ENCODE peak calls at places on chromosome 4, in five cellular contexts. U, R, S, D and I are unnamed samples.

GRCh38 chr4:88610771-88611170 is 18.5 kb downstream of the HERC3 start:
- DNase-seq in D (no peak), U (peak; percentile 82), S (peak; percentile 48), R (peak; percentile 65), I (peak; percentile 63)

GRCh38 chr4:139018501-139018900 is 2.9 kb downstream of the NOCT start:
- DNase-seq in D (no peak), R (no peak), U (no peak), S (no peak), I (no peak)

GRCh38 chr4:133537882-133538281 is 388.8 kb downstream of the PCDH10 start:
- DNase-seq in D (no peak), U (no peak), R (no peak), S (no peak), I (no peak)

GRCh38 chr4:26780524-26780923 is 80.1 kb upstream of the STIM2 start:
- DNase-seq in S (no peak), D (no peak), R (no peak), U (no peak), I (no peak)

GRCh38 chr4:1246111-1246881 is 2.6 kb downstream of the CTBP1 start:
- DNase-seq in D (no peak), S (peak; percentile 76), R (peak; percentile 20), U (no peak), I (peak; percentile 17)

GRCh38 chr4:2795558-2796260 is 2.8 kb downstream of the SH3BP2 start:
- DNase-seq in U (no peak), D (no peak), S (peak; percentile 32), R (peak; percentile 17), I (peak; percentile 17)

GRCh38 chr4:56937262-56937661 is 29.6 kb downstream of the REST start:
- DNase-seq in S (no peak), D (peak; percentile 35), R (no peak), U (no peak), I (no peak)

GRCh38 chr4:163603246-163603645 is 108.8 kb downstream of the TMA16 start:
- DNase-seq in U (no peak), D (no peak), S (no peak), R (no peak), I (no peak)

GRCh38 chr4:151540728-151541437 is 131.9 kb downstream of the FHIP1A start:
- DNase-seq in U (no peak), R (no peak), D (peak; percentile 59), S (no peak), I (no peak)

GRCh38 chr4:90328558-90328957 is 201.4 kb downstream of the CCSER1 start:
- DNase-seq in U (peak; percentile 39), S (no peak), R (no peak), D (peak; percentile 44), I (no peak)

GRCh38 chr4:141686929-141687328 is 50.5 kb downstream of the IL15 start:
- DNase-seq in U (no peak), R (no peak), S (no peak), D (peak; percentile 7), I (no peak)

GRCh38 chr4:87121332-87122065 is 98.9 kb downstream of the KLHL8 start:
- DNase-seq in U (no peak), S (no peak), D (no peak), R (no peak), I (no peak)

GRCh38 chr4:18536420-18536819 is 514.9 kb upstream of the LCORL start:
- DNase-seq in R (no peak), U (no peak), D (no peak), S (no peak), I (no peak)

GRCh38 chr4:162957521-162958143 is 209.1 kb downstream of the NAF1 start:
- DNase-seq in U (no peak), R (no peak), S (no peak), D (no peak), I (no peak)

GRCh38 chr4:105966046-105966445 is 70.8 kb downstream of the NPNT start:
- DNase-seq in R (no peak), S (no peak), U (no peak), D (no peak), I (no peak)

GRCh38 chr4:126431049-126431448 is 1116.3 kb downstream of the FAT4 start:
- DNase-seq in R (no peak), S (no peak), U (no peak), D (no peak), I (no peak)

GRCh38 chr4:73727685-73728084 is 12.7 kb upstream of the CXCL8 start:
- DNase-seq in D (no peak), S (peak; percentile 72), R (no peak), U (no peak), I (no peak)

GRCh38 chr4:3514221-3514780 is 17.9 kb downstream of the LRPAP1 start:
- DNase-seq in S (no peak), U (no peak), D (no peak), R (no peak), I (no peak)

GRCh38 chr4:83010111-83010521 is 507 bp downstream of the LIN54 start:
- DNase-seq in R (no peak), U (no peak), S (no peak), D (no peak), I (no peak)

GRCh38 chr4:109434007-109434792 is 585 bp downstream of the SEC24B start:
- DNase-seq in U (peak; percentile 53), R (peak; percentile 51), D (no peak), S (peak; percentile 52), I (peak; percentile 69)

GRCh38 chr4:107721436-107722090 is 1.5 kb upstream of the PAPSS1 start:
- DNase-seq in R (no peak), U (no peak), S (no peak), D (no peak), I (no peak)

GRCh38 chr4:85865256-85865655 is 390.3 kb downstream of the ARHGAP24 start:
- DNase-seq in U (no peak), R (no peak), S (no peak), D (no peak), I (no peak)
- H3K4me1 ChIP-seq in U (peaks cover 15% of the 10 kb centered on the region), R (peaks cover 4% of the 10 kb centered on the region), S (no peaks in the 10 kb centered on the region), D (no peaks in the 10 kb centered on the region), I (peaks cover 17% of the 10 kb centered on the region)

DNA sequence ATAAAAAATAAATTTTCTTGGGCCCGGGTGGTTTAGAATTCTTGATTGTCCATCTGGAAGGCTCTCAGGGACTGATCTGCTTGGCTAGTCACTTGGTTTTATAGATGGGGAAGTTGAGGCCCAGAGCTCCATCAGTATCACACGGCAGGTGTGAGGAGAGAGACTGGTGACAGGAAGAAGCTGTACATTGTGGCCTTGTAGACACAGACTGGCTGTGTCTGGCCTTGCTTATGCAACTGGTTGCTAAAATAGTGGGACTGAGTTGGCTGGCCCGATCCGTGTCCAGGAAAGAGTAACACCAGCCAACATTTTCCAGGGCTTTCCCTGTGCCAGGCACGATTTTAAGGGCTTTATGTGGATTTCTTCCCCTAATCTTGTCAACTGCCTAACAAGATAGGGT is 2.8 kb downstream of the TBC1D14 start:
- DNase-seq in D (no peak), S (no peak), U (peak; percentile 65), R (no peak), I (no peak)
- H3K4me1 ChIP-seq in D (peaks cover 35% of the 10 kb centered on the region), S (peaks cover 89% of the 10 kb centered on the region), U (peaks cover 47% of the 10 kb centered on the region), R (peaks cover 64% of the 10 kb centered on the region), I (no peaks in the 10 kb centered on the region)

DNA sequence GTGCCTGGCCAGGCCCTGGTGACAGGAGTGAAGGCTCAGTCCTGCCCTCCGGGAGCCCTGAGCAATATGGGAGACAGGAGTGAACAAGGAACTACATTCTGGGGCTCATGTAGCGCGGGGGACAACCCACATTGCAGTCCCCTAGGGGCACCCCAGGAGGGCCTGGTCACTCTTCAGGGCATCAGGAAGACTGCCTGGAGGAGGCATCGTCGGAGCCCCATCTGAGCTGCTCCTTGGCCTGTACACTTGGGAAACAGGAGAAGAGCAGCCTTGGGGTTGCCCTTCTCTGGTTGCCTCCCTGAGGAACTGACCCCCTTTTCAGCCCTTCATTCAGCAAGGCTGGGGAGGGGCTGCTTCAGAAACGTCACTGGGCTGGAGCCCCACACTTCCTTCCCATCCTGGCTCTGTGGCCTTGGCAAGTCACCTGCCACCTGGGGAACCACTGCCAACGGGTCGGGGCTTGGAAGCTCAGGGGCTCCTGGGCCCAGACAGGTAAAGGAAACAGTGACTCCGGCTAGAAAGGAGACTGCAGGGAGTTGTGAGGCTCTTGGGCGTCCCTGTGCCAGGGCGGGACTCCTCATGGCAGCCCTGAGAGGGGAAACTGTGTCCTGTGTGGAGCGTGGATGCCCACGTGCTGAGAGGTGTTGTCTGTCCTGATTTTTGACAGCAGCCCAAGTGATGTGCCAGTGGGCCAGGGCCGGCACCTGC is 10.1 kb downstream of the WFS1 start:
- DNase-seq in U (peak; percentile 25), D (no peak), R (no peak), S (no peak), I (peak; percentile 51)
- H3K4me1 ChIP-seq in U (peaks cover 76% of the 10 kb centered on the region), D (no peaks in the 10 kb centered on the region), R (no peaks in the 10 kb centered on the region), S (peaks cover 51% of the 10 kb centered on the region), I (peaks cover 69% of the 10 kb centered on the region)

DNA sequence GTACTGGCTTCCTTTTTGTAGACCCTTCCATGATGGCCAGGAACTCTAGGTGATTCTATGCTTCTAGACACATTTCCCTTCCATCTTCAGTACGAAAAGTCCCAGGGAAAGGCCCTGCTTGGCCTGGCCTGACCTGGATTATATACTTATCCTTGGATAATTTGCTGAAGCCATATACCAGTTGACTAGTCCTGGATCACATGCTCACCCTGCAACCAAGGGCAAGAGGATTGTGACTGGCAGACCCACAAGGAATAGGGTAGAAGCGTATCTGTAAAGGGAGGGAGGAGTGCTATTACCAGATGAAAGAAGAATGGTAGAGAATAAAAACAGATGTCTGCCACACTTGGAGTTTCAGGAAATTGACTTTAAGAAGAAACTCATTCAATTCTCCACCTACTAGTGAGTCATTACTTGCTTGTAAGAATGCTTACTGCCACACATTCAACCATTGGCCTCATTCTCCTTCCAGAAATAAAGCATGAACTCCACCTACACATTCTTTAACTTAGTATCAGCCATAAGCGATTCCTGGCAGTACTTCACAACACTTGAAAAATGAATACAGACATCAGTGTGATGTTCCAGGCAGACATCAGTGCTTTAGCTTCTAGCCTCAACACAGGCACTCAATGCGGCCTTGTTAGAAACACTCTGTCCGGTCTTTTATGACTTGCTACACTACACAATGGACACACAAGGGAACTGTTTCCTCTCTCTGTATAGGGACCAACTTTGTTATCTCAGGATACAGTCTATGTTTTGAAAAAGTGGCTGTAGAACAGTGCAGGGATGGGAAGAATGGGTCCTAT is 141.8 kb downstream of the CBR4 start:
- DNase-seq in D (no peak), R (no peak), U (no peak), S (no peak), I (no peak)
- H3K4me1 ChIP-seq in D (no peaks in the 10 kb centered on the region), R (peaks cover 19% of the 10 kb centered on the region), U (peaks cover 13% of the 10 kb centered on the region), S (no peaks in the 10 kb centered on the region), I (no peaks in the 10 kb centered on the region)

GRCh38 chr4:65498606-65499005 is 171.7 kb downstream of the EPHA5 start:
- DNase-seq in D (no peak), U (no peak), S (no peak), R (no peak), I (no peak)

DNA sequence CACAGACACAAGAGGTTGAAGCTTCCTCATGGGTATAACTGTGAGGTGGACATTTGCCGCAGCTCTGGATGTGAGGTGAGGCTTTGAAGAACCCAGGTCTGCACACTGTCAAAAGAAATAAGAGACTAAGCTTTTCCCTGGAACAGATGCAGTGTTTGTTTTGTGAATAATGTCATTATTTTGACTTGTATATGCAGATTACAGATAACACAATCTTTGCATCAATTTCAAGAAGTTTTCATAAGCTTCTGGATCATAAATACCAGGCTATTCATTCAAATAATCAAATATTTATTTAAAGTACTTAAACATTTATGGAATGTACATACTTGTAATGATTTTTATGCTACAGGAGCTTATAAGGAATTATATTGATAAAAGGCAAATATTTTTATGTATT is 174.8 kb downstream of the EPHA5 start:
- DNase-seq in S (no peak), R (no peak), U (no peak), D (no peak), I (no peak)
- H3K4me1 ChIP-seq in S (no peaks in the 10 kb centered on the region), R (no peaks in the 10 kb centered on the region), U (no peaks in the 10 kb centered on the region), D (no peaks in the 10 kb centered on the region), I (no peaks in the 10 kb centered on the region)